ENCODE peak calls at places on chromosomes 6 and 20, in eight cellular contexts. Z is endodermal cell, K is astrocyte, Q is AG04449, N is ovary, O is heart right ventricle, F is heart left ventricle, P is fibroblast of mammary gland. D is an unnamed sample.

GRCh38 chr20:60857708-60858107 is 394.4 kb upstream of the CDH4 start:
- DNase-seq in Z (no peak), K (peak; percentile 57), Q (peak; percentile 4), N (no peak), O (no peak), F (no peak), P (peak; percentile 83), D (peak; percentile 3)

GRCh38 chr20:15146948-15147347 is 809.5 kb upstream of the FLRT3 start:
- DNase-seq in Z (no peak), K (no peak), Q (no peak), N (no peak), O (no peak), F (no peak), P (no peak), D (no peak)

GRCh38 chr6:90469906-90470305 is 117.0 kb downstream of the MAP3K7 start:
- DNase-seq in Z (no peak), K (no peak), Q (no peak), N (peak; percentile 61), O (no peak), F (no peak), P (peak; percentile 41), D (no peak)

GRCh38 chr6:3356056-3356823 is 97.5 kb downstream of the PSMG4 start:
- DNase-seq in Z (peak; percentile 93), K (peak; percentile 59), Q (no peak), N (peak; percentile 68), O (peak; percentile 59), F (peak; percentile 68), P (peak; percentile 71), D (no peak)

GRCh38 chr6:149453597-149454340 is 31.0 kb downstream of the ZC3H12D start:
- DNase-seq in Z (no peak), K (no peak), Q (no peak), N (no peak), O (no peak), F (no peak), P (no peak), D (no peak)

GRCh38 chr20:24583169-24583792 is 113.9 kb downstream of the SYNDIG1 start:
- DNase-seq in Z (no peak), K (no peak), Q (no peak), N (no peak), O (no peak), F (no peak), P (no peak), D (no peak)

GRCh38 chr20:32439132-32439829 is 81.2 kb downstream of the ASXL1 start:
- DNase-seq in Z (peak; percentile 49), K (peak; percentile 73), Q (peak; percentile 69), N (no peak), O (no peak), F (no peak), P (peak; percentile 91), D (peak; percentile 59)

GRCh38 chr6:122833229-122833556 is 44.1 kb downstream of the SMPDL3A start:
- DNase-seq in Z (peak; percentile 57), K (peak; percentile 45), Q (no peak), N (no peak), O (no peak), F (no peak), P (no peak), D (no peak)

GRCh38 chr6:54206510-54206909 is 95.3 kb downstream of the MLIP start:
- DNase-seq in Z (no peak), K (no peak), Q (no peak), N (no peak), O (no peak), F (no peak), P (no peak), D (no peak)

DNA sequence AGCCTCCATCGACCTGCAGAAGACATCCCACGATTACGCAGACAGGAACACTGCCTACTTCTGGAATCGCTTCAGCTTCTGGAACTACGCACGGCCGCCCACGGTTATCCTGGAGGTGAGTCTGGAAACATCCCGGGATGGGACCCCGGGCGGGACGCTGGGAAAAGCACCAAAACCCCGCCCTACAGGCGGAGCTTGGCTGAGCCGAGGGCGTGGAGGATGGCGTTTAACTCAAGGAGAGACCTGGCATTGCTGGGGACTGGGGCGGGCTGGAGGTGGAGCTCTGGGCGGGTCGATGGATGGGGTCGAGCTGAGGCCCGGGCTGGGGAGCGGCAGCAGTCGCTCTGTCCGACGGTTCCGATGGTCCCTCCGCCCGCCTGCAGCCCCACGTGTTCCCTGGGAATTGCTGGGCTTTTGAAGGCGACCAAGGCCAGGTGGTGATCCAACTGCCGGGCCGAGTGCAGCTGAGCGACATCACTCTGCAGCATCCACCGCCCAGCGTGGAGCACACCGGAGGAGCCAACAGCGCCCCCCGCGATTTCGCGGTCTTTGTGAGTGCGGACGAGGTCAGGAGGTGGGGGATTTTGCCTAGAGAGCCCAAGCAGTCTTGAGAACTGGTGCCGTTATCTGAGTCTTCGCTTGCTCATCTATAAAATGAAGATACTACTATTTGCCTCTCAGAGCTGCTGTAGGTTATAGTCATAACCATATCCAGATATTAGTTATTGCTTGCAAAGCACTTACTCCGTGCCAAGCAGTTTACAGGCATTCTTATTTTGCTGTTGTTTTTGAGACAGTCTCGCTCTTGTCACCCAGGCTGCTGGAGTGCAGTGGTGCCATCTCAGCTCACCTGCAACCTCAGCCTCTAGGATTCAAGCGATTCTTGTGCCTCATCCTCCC is 3.8 kb downstream of the SPAG4 start:
- DNase-seq in Z (peak; percentile 98), K (peak; percentile 59), Q (peak; percentile 10), N (peak; percentile 76), O (peak; percentile 83), F (peak; percentile 77), P (peak; percentile 80), D (peak; percentile 21)
- H3K4me3 ChIP-seq in Z (peak overlapping the region; percentile 81), K (peak overlapping the region; percentile 50), Q (peak overlapping the region; percentile 70), N (peak overlapping the region; percentile 46), O (peak overlapping the region; percentile 42), F (peak overlapping the region; percentile 48), P (peak overlapping the region; percentile 59), D (peak overlapping the region; percentile 61)

GRCh38 chr6:170231496-170232185 is 59.2 kb downstream of the DLL1 start:
- DNase-seq in Z (no peak), K (no peak), Q (no peak), N (no peak), O (no peak), F (no peak), P (peak; percentile 8), D (no peak)

GRCh38 chr6:170229851-170230519 is 60.9 kb downstream of the DLL1 start:
- DNase-seq in Z (no peak), K (no peak), Q (no peak), N (no peak), O (no peak), F (no peak), P (no peak), D (no peak)

GRCh38 chr6:170229396-170229795 is 61.5 kb downstream of the DLL1 start:
- DNase-seq in Z (no peak), K (no peak), Q (no peak), N (no peak), O (no peak), F (no peak), P (no peak), D (no peak)

GRCh38 chr6:170232186-170233002 is 58.5 kb downstream of the DLL1 start:
- DNase-seq in Z (no peak), K (peak; percentile 25), Q (no peak), N (no peak), O (no peak), F (no peak), P (peak; percentile 12), D (no peak)

DNA sequence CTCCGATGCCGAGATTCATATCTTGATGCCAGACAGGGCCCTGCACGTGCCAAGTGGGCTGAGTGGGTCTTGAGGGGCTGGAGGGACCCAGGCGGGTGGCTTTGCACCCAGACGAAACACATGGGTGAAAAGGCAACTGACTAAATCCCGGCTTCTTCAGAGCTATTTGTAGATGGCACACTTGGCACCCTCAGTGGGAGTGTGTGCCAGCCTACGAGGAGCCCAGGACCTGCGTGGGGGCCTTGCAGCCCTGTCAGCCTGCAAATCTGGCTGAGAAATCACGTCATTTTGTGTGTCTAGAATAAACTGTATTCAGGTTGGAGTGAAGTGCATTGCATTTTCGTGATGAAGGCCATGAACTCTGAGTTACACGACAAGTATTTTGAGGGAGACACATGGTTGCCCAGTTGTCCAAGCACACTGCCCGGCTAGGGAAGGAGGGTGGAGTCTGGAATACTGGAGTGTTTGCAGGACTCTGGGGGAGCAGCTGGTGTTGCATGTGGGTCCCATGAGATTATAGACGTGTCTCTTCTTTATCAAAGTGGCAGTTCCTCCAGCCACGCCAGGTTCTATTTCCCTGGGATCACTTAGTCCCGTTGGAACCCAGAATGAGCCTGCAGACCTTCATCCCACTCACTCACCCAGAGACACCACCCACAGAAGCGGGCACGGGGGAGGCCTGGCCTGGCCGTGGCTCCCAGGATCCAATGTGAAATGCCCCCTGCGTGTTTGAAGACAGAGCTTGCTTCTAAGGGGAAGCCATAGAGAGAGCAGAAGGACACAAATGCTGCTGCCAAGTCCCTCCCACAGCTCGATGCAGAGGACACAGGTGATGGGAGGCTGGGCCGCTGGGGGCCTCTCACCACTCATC is 60.1 kb downstream of the DLL1 start:
- DNase-seq in Z (no peak), K (no peak), Q (no peak), N (no peak), O (peak; percentile 31), F (no peak), P (no peak), D (no peak)
- TF ChIP-seq CTCF in Z (no peak), K (no peak), Q (no peak), N (no peak), O (no peak), F (no peak), P (no peak), D (no peak)

GRCh38 chr20:12170406-12170805 is 252.7 kb downstream of the BTBD3 start:
- DNase-seq in Z (no peak), K (peak; percentile 6), Q (no peak), N (no peak), O (no peak), F (no peak), P (no peak), D (no peak)
- H3K4me3 ChIP-seq in Z (no peak overlapping the region), K (no peak overlapping the region), Q (no peak overlapping the region), N (no peak overlapping the region), O (no peak overlapping the region), F (no peak overlapping the region), P (no peak overlapping the region), D (no peak overlapping the region)

DNA sequence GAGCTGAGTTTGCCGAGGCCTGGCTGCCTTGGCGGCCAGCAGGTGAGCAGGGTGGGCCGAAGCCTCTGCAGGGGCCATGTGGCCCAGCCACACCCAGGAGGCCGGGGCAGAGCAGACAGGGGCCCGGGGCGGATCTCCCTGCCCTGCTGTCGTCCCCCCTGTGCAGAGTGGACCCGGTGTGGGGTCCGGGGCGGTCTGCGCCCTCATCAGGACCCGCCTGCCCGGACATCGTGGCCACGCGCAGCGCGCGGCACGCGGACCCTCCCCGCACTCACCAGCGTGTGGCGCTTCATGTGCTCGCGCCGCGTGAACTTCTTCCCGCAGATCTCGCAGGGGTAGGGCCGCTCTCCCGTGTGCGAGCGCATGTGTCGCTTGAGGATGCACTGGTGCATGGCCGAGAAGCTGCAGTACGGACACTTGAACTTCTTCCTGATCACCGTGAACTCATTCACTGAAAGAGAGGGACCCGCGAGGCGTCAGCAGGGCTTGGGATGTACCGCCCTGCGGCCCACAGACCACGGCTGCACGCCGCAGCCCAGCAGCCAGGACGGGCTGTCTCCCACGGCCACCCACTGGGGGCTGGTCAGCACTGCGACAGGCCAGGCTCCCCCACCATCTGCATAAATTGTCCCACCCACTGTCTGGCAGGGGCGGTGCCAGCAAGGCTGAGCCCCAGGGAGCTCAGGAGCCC is 13.0 kb downstream of the SLC2A4RG start:
- DNase-seq in Z (peak; percentile 67), K (no peak), Q (no peak), N (no peak), O (no peak), F (no peak), P (no peak), D (no peak)
- TF ChIP-seq CTCF in Z (peak; percentile 33), K (no peak), Q (no peak), N (no peak), O (no peak), F (no peak), P (no peak), D (no peak)